ENCODE peak calls at places on chromosomes 13 and 19, in nine cellular contexts. G, S, W, I, X, B, F, L and E are unnamed samples.

GRCh38 chr19:52992109-52993004 is 21.4 kb upstream of the ERVV-1 start:
- DNase-seq in G (peak), S (no peak), W (peak), I (peak), X (peak), B (no peak), F (peak), L (peak), E (no peak)

GRCh38 chr13:43478178-43478577 is 308.6 kb downstream of the ENOX1 start:
- DNase-seq in G (no peak), S (no peak), W (no peak), I (no peak), X (no peak), B (no peak), F (no peak), L (no peak), E (no peak)

GRCh38 chr19:48490980-48491792 is 20.4 kb downstream of the LMTK3 start:
- DNase-seq in G (peak), S (peak), W (peak), I (no peak), X (peak), B (peak), F (no peak), L (peak), E (no peak)

GRCh38 chr19:38617283-38617763 is 430 bp downstream of the MAP4K1 start:
- DNase-seq in G (no peak), S (no peak), W (no peak), I (no peak), X (peak), B (peak), F (no peak), L (no peak), E (no peak)

GRCh38 chr19:1041835-1042685 is 2.2 kb downstream of the ABCA7 start:
- DNase-seq in G (peak), S (no peak), W (peak), I (no peak), X (no peak), B (no peak), F (no peak), L (peak), E (no peak)

GRCh38 chr19:35848486-35848885 is 3.8 kb downstream of the NPHS1 start:
- DNase-seq in G (no peak), S (no peak), W (no peak), I (no peak), X (no peak), B (no peak), F (no peak), L (no peak), E (no peak)

GRCh38 chr13:102317593-102317992 is 84.3 kb downstream of the FGF14 start:
- DNase-seq in G (peak), S (no peak), W (no peak), I (peak), X (peak), B (no peak), F (no peak), L (no peak), E (no peak)

GRCh38 chr19:35076657-35077056 is 35.1 kb downstream of the HPN start:
- DNase-seq in G (no peak), S (no peak), W (no peak), I (no peak), X (no peak), B (no peak), F (no peak), L (no peak), E (no peak)

GRCh38 chr13:45122941-45123340 is 2.6 kb downstream of the GTF2F2 start:
- DNase-seq in G (no peak), S (no peak), W (no peak), I (no peak), X (no peak), B (no peak), F (no peak), L (no peak), E (no peak)

GRCh38 chr13:103663996-103664395 is 597.8 kb upstream of the SLC10A2 start:
- DNase-seq in G (no peak), S (no peak), W (no peak), I (no peak), X (no peak), B (no peak), F (no peak), L (no peak), E (peak)

GRCh38 chr19:37218592-37218935 is 550 bp downstream of the ZNF383 start:
- DNase-seq in G (no peak), S (no peak), W (no peak), I (no peak), X (no peak), B (no peak), F (no peak), L (no peak), E (no peak)

GRCh38 chr19:40512473-40513344 is 45.9 kb downstream of the SPTBN4 start:
- DNase-seq in G (no peak), S (no peak), W (peak), I (no peak), X (no peak), B (no peak), F (no peak), L (no peak), E (no peak)

GRCh38 chr19:48398329-48399235 is 5.1 kb downstream of the GRIN2D start:
- DNase-seq in G (peak), S (peak), W (peak), I (peak), X (peak), B (peak), F (peak), L (no peak), E (no peak)

GRCh38 chr13:26718872-26719271 is 41.7 kb downstream of the GPR12 start:
- DNase-seq in G (no peak), S (no peak), W (no peak), I (no peak), X (no peak), B (no peak), F (no peak), L (no peak), E (no peak)

GRCh38 chr13:34391071-34391470 is 551.0 kb upstream of the NBEA start:
- DNase-seq in G (no peak), S (no peak), W (no peak), I (no peak), X (no peak), B (no peak), F (no peak), L (no peak), E (peak)

GRCh38 chr13:60411983-60412382 is 15.0 kb downstream of the TDRD3 start:
- DNase-seq in G (no peak), S (no peak), W (no peak), I (no peak), X (no peak), B (no peak), F (no peak), L (no peak), E (no peak)

GRCh38 chr19:5038631-5039271 is 69.8 kb downstream of the KDM4B start:
- DNase-seq in G (no peak), S (no peak), W (peak), I (no peak), X (no peak), B (no peak), F (no peak), L (no peak), E (no peak)

GRCh38 chr13:43877788-43878187 is 1.8 kb downstream of the CCDC122 start:
- DNase-seq in G (no peak), S (no peak), W (no peak), I (no peak), X (no peak), B (no peak), F (no peak), L (no peak), E (no peak)

GRCh38 chr13:49927755-49928154 is 8.4 kb downstream of the SPRYD7 start:
- DNase-seq in G (no peak), S (no peak), W (no peak), I (no peak), X (no peak), B (no peak), F (no peak), L (no peak), E (no peak)

GRCh38 chr13:92806215-92806614 is 420.4 kb upstream of the GPC6 start:
- DNase-seq in G (no peak), S (no peak), W (no peak), I (no peak), X (no peak), B (no peak), F (no peak), L (no peak), E (no peak)
- H3K27ac ChIP-seq in G (peak), S (no peak), W (no peak), I (peak), X (peak), B (no peak), F (no peak), L (no peak), E (no peak)

GRCh38 chr13:100600461-100600860 is 11.9 kb upstream of the GGACT start:
- DNase-seq in G (no peak), S (no peak), W (no peak), I (no peak), X (no peak), B (no peak), F (no peak), L (no peak), E (no peak)
- H3K27ac ChIP-seq in G (no peak), S (no peak), W (no peak), I (no peak), X (no peak), B (peak), F (no peak), L (no peak), E (no peak)

GRCh38 chr13:73088332-73088935 is 29.6 kb downstream of the KLF5 start:
- DNase-seq in G (no peak), S (no peak), W (no peak), I (no peak), X (no peak), B (no peak), F (no peak), L (no peak), E (no peak)

GRCh38 chr13:73079359-73079758 is 20.6 kb downstream of the KLF5 start:
- DNase-seq in G (no peak), S (no peak), W (no peak), I (no peak), X (no peak), B (no peak), F (no peak), L (no peak), E (no peak)

GRCh38 chr13:73081256-73081915 is 22.6 kb downstream of the KLF5 start:
- DNase-seq in G (no peak), S (no peak), W (no peak), I (no peak), X (no peak), B (no peak), F (no peak), L (no peak), E (no peak)

GRCh38 chr13:73077867-73078266 is 19.1 kb downstream of the KLF5 start:
- DNase-seq in G (no peak), S (no peak), W (no peak), I (no peak), X (no peak), B (no peak), F (no peak), L (no peak), E (no peak)

DNA sequence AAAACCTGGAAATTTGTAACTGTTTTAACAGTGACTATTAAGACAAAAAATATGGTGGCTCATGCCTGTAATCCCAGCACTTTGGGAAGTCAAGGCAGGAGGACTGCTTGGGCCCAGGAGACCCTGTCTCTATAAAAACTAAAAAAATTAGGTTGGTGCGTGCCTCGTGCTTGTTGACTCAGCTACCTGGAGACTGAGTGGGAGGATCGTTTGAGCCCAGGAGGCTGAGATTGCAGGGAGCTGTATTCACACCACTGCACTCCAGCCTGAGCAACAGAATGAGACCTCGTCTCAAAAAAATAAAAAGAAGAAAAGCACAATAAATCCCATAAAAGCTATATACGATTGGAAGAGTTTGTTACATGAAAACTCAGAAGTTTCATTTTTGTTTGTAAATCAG is 23.7 kb downstream of the KLF5 start:
- DNase-seq in G (no peak), S (no peak), W (no peak), I (no peak), X (no peak), B (no peak), F (no peak), L (no peak), E (no peak)
- H3K27ac ChIP-seq in G (no peak), S (no peak), W (no peak), I (no peak), X (no peak), B (no peak), F (no peak), L (no peak), E (peak)

GRCh38 chr13:39536906-39537305 is 66.1 kb downstream of the LHFPL6 start:
- DNase-seq in G (no peak), S (no peak), W (no peak), I (no peak), X (no peak), B (no peak), F (no peak), L (no peak), E (peak)
- H3K27ac ChIP-seq in G (no peak), S (no peak), W (peak), I (peak), X (no peak), B (no peak), F (no peak), L (no peak), E (peak)

GRCh38 chr19:18117692-18118378 is 20.3 kb downstream of the MAST3 start:
- DNase-seq in G (peak), S (peak), W (peak), I (peak), X (peak), B (peak), F (peak), L (peak), E (no peak)
- H3K27ac ChIP-seq in G (peak), S (peak), W (peak), I (peak), X (peak), B (peak), F (peak), L (peak), E (no peak)

GRCh38 chr19:45670670-45671453 is 2.8 kb downstream of the GIPR start:
- DNase-seq in G (peak), S (no peak), W (peak), I (peak), X (peak), B (peak), F (peak), L (peak), E (no peak)

GRCh38 chr19:45664575-45664974 is 3.4 kb upstream of the GIPR start:
- DNase-seq in G (peak), S (no peak), W (no peak), I (no peak), X (no peak), B (no peak), F (no peak), L (no peak), E (no peak)

GRCh38 chr19:45668342-45668871 is 386 bp downstream of the GIPR start:
- DNase-seq in G (peak), S (peak), W (no peak), I (no peak), X (no peak), B (peak), F (no peak), L (no peak), E (no peak)

GRCh38 chr19:45663800-45664199 is 4.2 kb upstream of the GIPR start:
- DNase-seq in G (no peak), S (no peak), W (no peak), I (no peak), X (no peak), B (no peak), F (no peak), L (no peak), E (no peak)

DNA sequence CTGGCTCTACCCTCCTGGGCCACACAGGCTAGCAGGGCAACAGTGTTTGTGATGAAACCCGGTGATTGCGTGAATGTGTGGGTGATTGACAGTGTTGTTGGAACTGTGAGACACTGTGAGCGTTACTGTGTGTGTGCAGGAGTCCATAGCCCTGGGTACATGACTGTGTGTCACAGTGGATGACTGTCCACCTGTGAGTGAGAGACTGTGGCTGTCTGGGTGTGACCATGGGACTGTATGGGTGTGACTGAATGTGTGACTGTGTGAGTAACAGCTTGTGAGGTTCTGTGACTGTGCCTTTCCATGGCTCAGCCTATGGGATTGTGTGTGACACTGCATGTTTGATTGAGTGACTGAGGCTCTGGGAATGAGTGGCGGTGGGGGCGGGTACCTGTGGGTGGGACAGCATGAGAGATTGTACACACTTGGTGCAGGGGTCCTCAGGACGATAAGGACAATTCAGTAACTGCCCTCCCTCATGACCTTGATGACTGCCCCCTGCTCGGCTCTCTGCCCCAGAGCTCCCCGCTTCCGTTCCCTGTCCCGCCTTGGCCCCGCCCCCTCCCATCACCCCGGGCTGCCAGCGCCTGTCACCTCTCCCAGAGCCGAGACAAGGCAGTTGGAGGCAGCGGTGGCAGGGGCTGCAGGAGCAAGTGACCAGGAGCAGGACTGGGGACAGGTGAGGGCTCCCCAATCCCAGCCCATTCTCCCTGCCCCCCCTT is at the start of gene GIPR:
- DNase-seq in G (peak), S (no peak), W (peak), I (peak), X (no peak), B (peak), F (no peak), L (no peak), E (peak)
- H3K27ac ChIP-seq in G (peak), S (peak), W (no peak), I (peak), X (no peak), B (peak), F (no peak), L (no peak), E (peak)